ENCODE peak calls at places on chromosomes 6 and 20, in nine cellular contexts. One of them, this sample, is unnamed.

GRCh38 chr6:70763754-70764153 is 96.1 kb downstream of the SMAP1 start:
- DNase-seq in spleen: no peak
- DNase-seq in heart right ventricle: no peak
- DNase-seq in progenitor cell of endocrine pancreas: no peak
- DNase-seq in vagina: no peak
- DNase-seq in GM10248: no peak
- DNase-seq in GM13977: no peak
- DNase-seq in AG09319: no peak
- DNase-seq in lower leg skin: no peak
- DNase-seq in this sample: no peak

GRCh38 chr20:59566631-59567524 is 37.5 kb upstream of the PHACTR3 start:
- DNase-seq in spleen: peak
- DNase-seq in heart right ventricle: no peak
- DNase-seq in progenitor cell of endocrine pancreas: no peak
- DNase-seq in vagina: peak
- DNase-seq in GM10248: no peak
- DNase-seq in GM13977: no peak
- DNase-seq in AG09319: no peak
- DNase-seq in lower leg skin: no peak
- DNase-seq in this sample: peak

GRCh38 chr6:111692327-111693164 is 86.9 kb upstream of the TRAF3IP2 start:
- DNase-seq in spleen: no peak
- DNase-seq in heart right ventricle: no peak
- DNase-seq in progenitor cell of endocrine pancreas: no peak
- DNase-seq in vagina: peak
- DNase-seq in GM10248: no peak
- DNase-seq in GM13977: no peak
- DNase-seq in AG09319: no peak
- DNase-seq in lower leg skin: no peak
- DNase-seq in this sample: no peak

GRCh38 chr6:53858196-53858595 is 63.4 kb downstream of the LRRC1 start:
- DNase-seq in spleen: no peak
- DNase-seq in heart right ventricle: no peak
- DNase-seq in progenitor cell of endocrine pancreas: no peak
- DNase-seq in vagina: no peak
- DNase-seq in GM10248: no peak
- DNase-seq in GM13977: no peak
- DNase-seq in AG09319: no peak
- DNase-seq in lower leg skin: no peak
- DNase-seq in this sample: no peak

GRCh38 chr6:68880050-68880449 is 245.0 kb downstream of the ADGRB3 start:
- DNase-seq in spleen: no peak
- DNase-seq in heart right ventricle: no peak
- DNase-seq in progenitor cell of endocrine pancreas: no peak
- DNase-seq in vagina: no peak
- DNase-seq in GM10248: no peak
- DNase-seq in GM13977: no peak
- DNase-seq in AG09319: no peak
- DNase-seq in lower leg skin: no peak
- DNase-seq in this sample: no peak

GRCh38 chr6:135852775-135853174 is 1.3 kb downstream of the PDE7B start:
- DNase-seq in spleen: no peak
- DNase-seq in heart right ventricle: no peak
- DNase-seq in progenitor cell of endocrine pancreas: no peak
- DNase-seq in vagina: no peak
- DNase-seq in GM10248: no peak
- DNase-seq in GM13977: no peak
- DNase-seq in AG09319: no peak
- DNase-seq in lower leg skin: no peak
- DNase-seq in this sample: no peak

GRCh38 chr6:17542243-17542642 is 57.9 kb upstream of the FAM8A1 start:
- DNase-seq in spleen: no peak
- DNase-seq in heart right ventricle: no peak
- DNase-seq in progenitor cell of endocrine pancreas: no peak
- DNase-seq in vagina: no peak
- DNase-seq in GM10248: no peak
- DNase-seq in GM13977: no peak
- DNase-seq in AG09319: no peak
- DNase-seq in lower leg skin: no peak
- DNase-seq in this sample: no peak

GRCh38 chr20:46051556-46052323 is 22.7 kb downstream of the SLC12A5 start:
- DNase-seq in spleen: no peak
- DNase-seq in heart right ventricle: no peak
- DNase-seq in progenitor cell of endocrine pancreas: no peak
- DNase-seq in vagina: no peak
- DNase-seq in GM10248: no peak
- DNase-seq in GM13977: no peak
- DNase-seq in AG09319: no peak
- DNase-seq in lower leg skin: no peak
- DNase-seq in this sample: no peak

GRCh38 chr6:388202-388903 is 3.2 kb upstream of the IRF4 start:
- DNase-seq in spleen: no peak
- DNase-seq in heart right ventricle: no peak
- DNase-seq in progenitor cell of endocrine pancreas: no peak
- DNase-seq in vagina: no peak
- DNase-seq in GM10248: no peak
- DNase-seq in GM13977: no peak
- DNase-seq in AG09319: no peak
- DNase-seq in lower leg skin: no peak
- DNase-seq in this sample: no peak

GRCh38 chr6:19757036-19757435 is 80.1 kb upstream of the ID4 start:
- DNase-seq in spleen: no peak
- DNase-seq in heart right ventricle: no peak
- DNase-seq in progenitor cell of endocrine pancreas: no peak
- DNase-seq in vagina: no peak
- DNase-seq in GM10248: no peak
- DNase-seq in GM13977: no peak
- DNase-seq in AG09319: peak
- DNase-seq in lower leg skin: no peak
- DNase-seq in this sample: no peak

GRCh38 chr20:24503352-24503931 is 34.0 kb downstream of the SYNDIG1 start:
- DNase-seq in spleen: no peak
- DNase-seq in heart right ventricle: peak
- DNase-seq in progenitor cell of endocrine pancreas: no peak
- DNase-seq in vagina: no peak
- DNase-seq in GM10248: no peak
- DNase-seq in GM13977: no peak
- DNase-seq in AG09319: no peak
- DNase-seq in lower leg skin: no peak
- DNase-seq in this sample: no peak

GRCh38 chr6:100726741-100727140 is 154.4 kb downstream of the ASCC3 start:
- DNase-seq in spleen: no peak
- DNase-seq in heart right ventricle: no peak
- DNase-seq in progenitor cell of endocrine pancreas: no peak
- DNase-seq in vagina: no peak
- DNase-seq in GM10248: no peak
- DNase-seq in GM13977: no peak
- DNase-seq in AG09319: no peak
- DNase-seq in lower leg skin: no peak
- DNase-seq in this sample: no peak

GRCh38 chr6:99520855-99521556 is 5.8 kb upstream of the USP45 start:
- DNase-seq in spleen: peak
- DNase-seq in heart right ventricle: peak
- DNase-seq in progenitor cell of endocrine pancreas: peak
- DNase-seq in vagina: no peak
- DNase-seq in GM10248: peak
- DNase-seq in GM13977: peak
- DNase-seq in AG09319: peak
- DNase-seq in lower leg skin: peak
- DNase-seq in this sample: peak
- TF ChIP-seq CTCF in spleen: peak
- TF ChIP-seq CTCF in heart right ventricle: peak
- TF ChIP-seq CTCF in progenitor cell of endocrine pancreas: peak
- TF ChIP-seq CTCF in vagina: peak
- TF ChIP-seq CTCF in GM10248: peak
- TF ChIP-seq CTCF in GM13977: peak
- TF ChIP-seq CTCF in AG09319: peak
- TF ChIP-seq CTCF in lower leg skin: peak
- TF ChIP-seq CTCF in this sample: peak

DNA sequence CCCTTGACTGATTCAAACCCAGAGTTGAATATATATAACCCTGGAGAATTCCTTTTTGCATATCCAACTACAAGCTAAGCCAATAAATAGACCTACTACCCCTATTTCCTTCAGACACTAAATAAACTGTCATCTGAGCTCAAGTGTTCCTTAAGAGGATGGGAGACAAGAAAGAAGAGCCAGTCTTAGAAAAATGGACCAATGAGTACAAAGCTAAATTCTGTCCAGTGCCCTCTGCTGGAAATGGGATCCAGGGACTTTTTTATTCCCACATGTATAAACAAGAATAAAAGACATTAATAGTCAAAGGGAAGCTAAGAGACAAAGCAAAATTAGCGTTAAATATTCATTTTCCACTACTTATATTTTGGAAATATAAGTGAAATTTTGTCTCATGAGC is 4.8 kb downstream of the PPP1R10 start:
- DNase-seq in spleen: no peak
- DNase-seq in heart right ventricle: no peak
- DNase-seq in progenitor cell of endocrine pancreas: no peak
- DNase-seq in vagina: no peak
- DNase-seq in GM10248: no peak
- DNase-seq in GM13977: no peak
- DNase-seq in AG09319: no peak
- DNase-seq in lower leg skin: no peak
- DNase-seq in this sample: no peak
- TF ChIP-seq CTCF in spleen: no peak
- TF ChIP-seq CTCF in heart right ventricle: no peak
- TF ChIP-seq CTCF in progenitor cell of endocrine pancreas: peak
- TF ChIP-seq CTCF in vagina: no peak
- TF ChIP-seq CTCF in GM10248: no peak
- TF ChIP-seq CTCF in GM13977: no peak
- TF ChIP-seq CTCF in AG09319: peak
- TF ChIP-seq CTCF in lower leg skin: no peak
- TF ChIP-seq CTCF in this sample: no peak

DNA sequence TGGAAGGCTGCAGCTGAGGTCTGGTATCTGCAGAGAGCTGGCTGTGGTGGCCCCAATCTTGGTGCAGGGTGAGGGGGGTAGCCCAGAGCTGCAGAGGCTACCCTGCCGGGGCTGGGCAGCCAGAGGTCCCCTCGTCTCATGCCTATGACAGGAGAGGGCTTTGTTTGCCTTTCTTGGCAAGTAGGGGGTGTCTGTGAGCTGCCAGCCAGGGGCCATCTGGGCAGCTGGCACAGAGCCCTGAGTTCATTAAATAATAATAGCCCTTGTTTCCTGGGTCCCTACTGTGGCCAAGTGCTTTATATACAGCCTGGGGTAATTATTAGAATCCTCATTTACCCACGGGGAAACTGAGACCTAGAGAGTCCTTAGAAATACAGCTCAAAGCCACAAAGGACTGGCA is 66.6 kb downstream of the EZR start:
- DNase-seq in spleen: no peak
- DNase-seq in heart right ventricle: peak
- DNase-seq in progenitor cell of endocrine pancreas: no peak
- DNase-seq in vagina: no peak
- DNase-seq in GM10248: peak
- DNase-seq in GM13977: no peak
- DNase-seq in AG09319: no peak
- DNase-seq in lower leg skin: no peak
- DNase-seq in this sample: no peak
- TF ChIP-seq CTCF in spleen: no peak
- TF ChIP-seq CTCF in heart right ventricle: no peak
- TF ChIP-seq CTCF in progenitor cell of endocrine pancreas: no peak
- TF ChIP-seq CTCF in vagina: no peak
- TF ChIP-seq CTCF in GM10248: no peak
- TF ChIP-seq CTCF in GM13977: peak
- TF ChIP-seq CTCF in AG09319: peak
- TF ChIP-seq CTCF in lower leg skin: no peak
- TF ChIP-seq CTCF in this sample: no peak

DNA sequence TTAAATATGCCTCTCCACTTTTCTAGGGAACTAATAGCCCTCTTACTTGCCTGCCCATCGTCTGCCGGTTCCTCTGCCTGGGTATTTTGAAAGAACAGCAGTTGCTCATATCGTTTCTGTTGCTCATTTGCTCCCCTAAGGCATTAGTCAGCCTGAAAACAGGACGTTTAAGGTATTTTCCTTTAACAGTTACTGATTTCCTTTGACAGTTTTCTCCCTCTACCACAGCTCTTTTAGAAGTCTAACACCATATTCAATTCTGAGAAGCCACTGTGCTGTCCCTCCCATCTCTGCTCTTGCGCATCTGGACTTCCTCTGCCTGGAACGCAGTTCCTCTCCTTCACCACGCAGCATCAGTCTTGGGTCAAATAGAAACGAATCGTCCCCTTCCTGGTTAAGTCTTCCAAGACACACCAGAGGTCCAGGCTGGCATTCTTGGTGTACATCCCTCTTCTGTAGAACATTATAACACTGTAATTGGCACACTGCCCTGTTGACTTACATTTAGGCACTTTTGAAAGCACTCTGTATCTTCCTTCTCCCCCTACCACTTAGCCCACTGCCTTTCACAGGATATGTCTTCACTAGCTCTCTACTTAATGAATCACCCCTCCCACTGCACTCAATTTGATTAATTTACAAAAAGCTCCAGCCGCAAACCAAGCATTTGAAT is 141.0 kb upstream of the CARMIL1 start:
- DNase-seq in spleen: peak
- DNase-seq in heart right ventricle: peak
- DNase-seq in progenitor cell of endocrine pancreas: no peak
- DNase-seq in vagina: no peak
- DNase-seq in GM10248: peak
- DNase-seq in GM13977: peak
- DNase-seq in AG09319: peak
- DNase-seq in lower leg skin: peak
- DNase-seq in this sample: peak
- TF ChIP-seq CTCF in spleen: no peak
- TF ChIP-seq CTCF in heart right ventricle: peak
- TF ChIP-seq CTCF in progenitor cell of endocrine pancreas: no peak
- TF ChIP-seq CTCF in vagina: no peak
- TF ChIP-seq CTCF in GM10248: peak
- TF ChIP-seq CTCF in GM13977: peak
- TF ChIP-seq CTCF in AG09319: peak
- TF ChIP-seq CTCF in lower leg skin: no peak
- TF ChIP-seq CTCF in this sample: no peak

This sample was measured in GM13976.